ENCODE peak calls at places on chromosomes 2 and 18, in eight cellular contexts. H is astrocyte of the spinal cord; E is brain microvascular endothelial cell; B is mucosa of descending colon; R is WTC11; J is CD8-positive, alpha-beta T cell; X is HL-60; D is neural progenitor cell. W is an unnamed sample.

GRCh38 chr18:76405761-76406356 is 89.2 kb downstream of the ZNF516 start:
- DNase-seq in H (no peak), E (peak), B (peak), R (peak), J (peak), X (peak), D (peak), W (peak)

GRCh38 chr2:126655500-126656310 is at the start of gene GYPC:
- DNase-seq in H (peak), E (peak), B (peak), R (peak), J (peak), X (peak), D (peak), W (no peak)

GRCh38 chr2:176334729-176335128 is 65.5 kb downstream of the MTX2 start:
- DNase-seq in H (no peak), E (no peak), B (no peak), R (no peak), J (no peak), X (no peak), D (no peak), W (no peak)

GRCh38 chr2:12970861-12971260 is 254.1 kb downstream of the TRIB2 start:
- DNase-seq in H (peak), E (peak), B (no peak), R (no peak), J (no peak), X (no peak), D (no peak), W (peak)

GRCh38 chr18:13240060-13240725 is 21.6 kb downstream of the LDLRAD4 start:
- DNase-seq in H (no peak), E (no peak), B (no peak), R (no peak), J (no peak), X (no peak), D (no peak), W (no peak)

GRCh38 chr2:100969998-100970397 is 32.1 kb upstream of the RPL31 start:
- DNase-seq in H (no peak), E (no peak), B (no peak), R (no peak), J (no peak), X (no peak), D (no peak), W (no peak)

GRCh38 chr2:16763493-16763899 is 97.9 kb upstream of the CYRIA start:
- DNase-seq in H (no peak), E (no peak), B (no peak), R (no peak), J (no peak), X (peak), D (no peak), W (peak)

GRCh38 chr2:46767706-46768105 is 147.9 kb downstream of the MCFD2 start:
- DNase-seq in H (no peak), E (no peak), B (no peak), R (no peak), J (no peak), X (no peak), D (no peak), W (no peak)

GRCh38 chr2:40243581-40243980 is 208.3 kb downstream of the SLC8A1 start:
- DNase-seq in H (peak), E (peak), B (no peak), R (no peak), J (no peak), X (no peak), D (no peak), W (peak)

GRCh38 chr2:157302492-157303099 is 23.0 kb downstream of the ERMN start:
- DNase-seq in H (peak), E (peak), B (no peak), R (no peak), J (no peak), X (peak), D (peak), W (peak)

GRCh38 chr2:52518673-52519072 is 1248.9 kb upstream of the CHAC2 start:
- DNase-seq in H (no peak), E (no peak), B (no peak), R (no peak), J (no peak), X (no peak), D (no peak), W (no peak)

GRCh38 chr2:197657562-197657961 is 17.8 kb downstream of the RFTN2 start:
- DNase-seq in H (no peak), E (no peak), B (no peak), R (no peak), J (no peak), X (no peak), D (no peak), W (no peak)

GRCh38 chr18:76380791-76381405 is 114.1 kb downstream of the ZNF516 start:
- DNase-seq in H (no peak), E (no peak), B (no peak), R (peak), J (no peak), X (no peak), D (peak), W (no peak)

GRCh38 chr2:75792146-75792545 is 81.4 kb upstream of the GCFC2 start:
- DNase-seq in H (no peak), E (no peak), B (no peak), R (no peak), J (no peak), X (no peak), D (no peak), W (no peak)

GRCh38 chr2:27211241-27211942 is 449 bp upstream of the ATRAID start:
- DNase-seq in H (peak), E (no peak), B (peak), R (peak), J (no peak), X (no peak), D (no peak), W (peak)

GRCh38 chr18:68234676-68235075 is 480.2 kb downstream of the TMX3 start:
- DNase-seq in H (no peak), E (no peak), B (no peak), R (no peak), J (no peak), X (no peak), D (no peak), W (no peak)

GRCh38 chr18:75489493-75490190 is 62.1 kb upstream of the SMIM21 start:
- DNase-seq in H (peak), E (peak), B (no peak), R (no peak), J (no peak), X (no peak), D (no peak), W (peak)

GRCh38 chr18:47203626-47204464 is 27.7 kb upstream of the IER3IP1 start:
- DNase-seq in H (no peak), E (no peak), B (no peak), R (no peak), J (no peak), X (no peak), D (no peak), W (no peak)

GRCh38 chr2:66580343-66580954 is 145.5 kb downstream of the MEIS1 start:
- DNase-seq in H (no peak), E (no peak), B (no peak), R (no peak), J (no peak), X (no peak), D (no peak), W (no peak)

GRCh38 chr2:110105608-110106467 is 9.8 kb downstream of the MALL start:
- DNase-seq in H (peak), E (no peak), B (peak), R (no peak), J (no peak), X (no peak), D (no peak), W (peak)

GRCh38 chr2:127083819-127084503 is 23.0 kb downstream of the BIN1 start:
- DNase-seq in H (peak), E (peak), B (no peak), R (no peak), J (no peak), X (peak), D (no peak), W (peak)

GRCh38 chr2:18244840-18245239 is 315.6 kb downstream of the RDH14 start:
- DNase-seq in H (no peak), E (no peak), B (no peak), R (no peak), J (no peak), X (no peak), D (no peak), W (no peak)

GRCh38 chr2:8554296-8554806 is 127.5 kb upstream of the ID2 start:
- DNase-seq in H (no peak), E (no peak), B (no peak), R (no peak), J (no peak), X (no peak), D (no peak), W (no peak)

GRCh38 chr18:79933765-79934164 is 17.7 kb downstream of the SLC66A2 start:
- DNase-seq in H (peak), E (peak), B (peak), R (peak), J (no peak), X (peak), D (peak), W (no peak)

GRCh38 chr2:20452551-20452950 is 5.7 kb downstream of the RHOB start:
- DNase-seq in H (peak), E (peak), B (no peak), R (no peak), J (no peak), X (no peak), D (peak), W (peak)

GRCh38 chr2:13046557-13047165 is 329.9 kb downstream of the TRIB2 start:
- DNase-seq in H (peak), E (no peak), B (no peak), R (no peak), J (no peak), X (no peak), D (no peak), W (peak)

GRCh38 chr2:211216221-211216620 is 659.8 kb downstream of the CPS1 start:
- DNase-seq in H (peak), E (no peak), B (no peak), R (no peak), J (no peak), X (no peak), D (peak), W (peak)

GRCh38 chr18:46916551-46917107 is 678 bp downstream of the PIAS2 start:
- DNase-seq in H (peak), E (peak), B (no peak), R (no peak), J (peak), X (peak), D (no peak), W (peak)

GRCh38 chr2:46814160-46814559 is 101.4 kb downstream of the MCFD2 start:
- DNase-seq in H (peak), E (peak), B (peak), R (no peak), J (no peak), X (no peak), D (no peak), W (no peak)

GRCh38 chr2:85235281-85235680 is 92.5 kb downstream of the TGOLN2 start:
- DNase-seq in H (no peak), E (no peak), B (no peak), R (no peak), J (no peak), X (no peak), D (no peak), W (no peak)

GRCh38 chr18:45976581-45977373 is 9.6 kb upstream of the EPG5 start:
- DNase-seq in H (peak), E (no peak), B (no peak), R (no peak), J (no peak), X (no peak), D (no peak), W (no peak)

GRCh38 chr18:21038201-21038600 is 73.4 kb downstream of the ROCK1 start:
- DNase-seq in H (no peak), E (no peak), B (no peak), R (no peak), J (no peak), X (no peak), D (no peak), W (no peak)

GRCh38 chr2:126662623-126663022 is 6.7 kb downstream of the GYPC start:
- DNase-seq in H (no peak), E (no peak), B (no peak), R (no peak), J (peak), X (no peak), D (no peak), W (no peak)

GRCh38 chr18:49591271-49591670 is 29.4 kb downstream of the LIPG start:
- DNase-seq in H (no peak), E (no peak), B (no peak), R (no peak), J (no peak), X (no peak), D (no peak), W (no peak)

GRCh38 chr18:49588171-49588570 is 26.3 kb downstream of the LIPG start:
- DNase-seq in H (no peak), E (no peak), B (no peak), R (no peak), J (no peak), X (no peak), D (no peak), W (no peak)

GRCh38 chr18:49591775-49592174 is 29.9 kb downstream of the LIPG start:
- DNase-seq in H (no peak), E (no peak), B (no peak), R (no peak), J (no peak), X (no peak), D (no peak), W (no peak)

GRCh38 chr18:49588971-49589370 is 27.1 kb downstream of the LIPG start:
- DNase-seq in H (no peak), E (no peak), B (no peak), R (no peak), J (no peak), X (no peak), D (no peak), W (no peak)

GRCh38 chr18:49590608-49591007 is 28.8 kb downstream of the LIPG start:
- DNase-seq in H (no peak), E (no peak), B (peak), R (no peak), J (no peak), X (no peak), D (no peak), W (no peak)
- TF ChIP-seq CTCF in H (no peak), E (no peak), B (no peak), R (no peak), J (no peak), X (no peak), D (no peak), W (no peak)

GRCh38 chr2:232551289-232551688 is 800 bp downstream of the EIF4E2 start:
- DNase-seq in H (no peak), E (no peak), B (no peak), R (no peak), J (no peak), X (peak), D (no peak), W (no peak)

GRCh38 chr2:232551776-232552175 is 1.3 kb downstream of the EIF4E2 start:
- DNase-seq in H (no peak), E (no peak), B (no peak), R (no peak), J (no peak), X (no peak), D (no peak), W (no peak)

GRCh38 chr2:232549655-232550350 is 554 bp downstream of the TIGD1 start:
- DNase-seq in H (no peak), E (no peak), B (no peak), R (no peak), J (no peak), X (no peak), D (no peak), W (peak)

GRCh38 chr2:232547991-232548390 is 2.4 kb downstream of the TIGD1 start:
- DNase-seq in H (no peak), E (no peak), B (no peak), R (no peak), J (no peak), X (no peak), D (no peak), W (no peak)

DNA sequence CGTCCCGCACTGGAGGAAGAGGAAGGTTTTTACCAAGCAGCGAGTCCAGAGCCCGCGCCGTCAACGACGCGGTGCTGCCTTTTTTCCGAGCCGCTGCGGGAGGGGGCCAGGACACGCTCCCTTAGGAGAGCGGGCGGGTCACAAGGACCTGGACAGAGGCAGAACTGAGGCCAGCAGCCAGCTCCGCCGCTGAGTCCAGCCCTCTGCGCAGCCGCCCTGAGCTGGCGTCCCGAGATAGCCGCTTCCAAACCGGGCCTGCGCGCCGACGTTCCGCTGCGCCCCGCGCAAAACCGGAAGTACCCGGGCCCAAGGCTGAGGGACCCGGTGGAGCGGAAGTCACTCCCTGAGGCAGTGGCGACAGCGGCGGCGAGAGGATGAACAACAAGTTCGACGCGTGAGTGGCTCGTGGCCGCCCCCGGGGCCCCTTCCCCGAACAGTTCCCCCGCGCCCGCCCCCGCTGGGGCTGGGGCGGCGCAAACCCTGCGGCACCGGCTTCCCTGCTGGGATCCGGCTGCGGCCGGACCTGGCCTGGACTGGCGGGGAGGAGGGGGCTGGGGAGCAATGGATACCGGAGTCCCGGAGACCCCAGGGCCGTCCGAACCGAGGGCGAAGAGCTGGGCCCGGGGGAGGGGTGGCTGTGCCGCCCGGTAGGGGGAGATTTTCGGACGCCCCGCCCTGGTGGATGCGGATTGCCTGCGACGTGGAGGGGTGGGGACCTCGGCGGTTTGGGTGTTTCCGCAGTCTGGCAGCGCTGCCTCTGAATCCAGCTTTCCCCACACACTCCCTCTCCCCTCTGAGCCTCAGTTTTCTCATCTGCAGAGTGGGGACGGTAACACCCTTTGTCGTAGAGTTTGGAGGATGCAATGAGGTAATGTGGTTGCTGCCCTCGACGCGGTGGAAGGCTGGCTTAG is at the start of the genes EIF4E2 and TIGD1:
- DNase-seq in H (peak), E (peak), B (peak), R (peak), J (peak), X (peak), D (peak), W (peak)
- TF ChIP-seq CTCF in H (no peak), E (peak), B (no peak), R (no peak), J (peak), X (no peak), D (peak), W (no peak)

GRCh38 chr18:32899819-32900218 is 127.0 kb upstream of the KLHL14 start:
- DNase-seq in H (no peak), E (no peak), B (no peak), R (no peak), J (no peak), X (no peak), D (no peak), W (peak)
- TF ChIP-seq CTCF in H (peak), E (peak), B (no peak), R (no peak), J (no peak), X (no peak), D (no peak), W (peak)

GRCh38 chr2:212517693-212518092 is 20.9 kb downstream of the ERBB4 start:
- DNase-seq in H (no peak), E (no peak), B (no peak), R (no peak), J (no peak), X (no peak), D (no peak), W (no peak)

GRCh38 chr2:212526059-212526458 is 12.5 kb downstream of the ERBB4 start:
- DNase-seq in H (no peak), E (no peak), B (no peak), R (no peak), J (no peak), X (no peak), D (no peak), W (no peak)

GRCh38 chr2:212523756-212524155 is 14.8 kb downstream of the ERBB4 start:
- DNase-seq in H (no peak), E (no peak), B (no peak), R (no peak), J (no peak), X (no peak), D (no peak), W (no peak)

DNA sequence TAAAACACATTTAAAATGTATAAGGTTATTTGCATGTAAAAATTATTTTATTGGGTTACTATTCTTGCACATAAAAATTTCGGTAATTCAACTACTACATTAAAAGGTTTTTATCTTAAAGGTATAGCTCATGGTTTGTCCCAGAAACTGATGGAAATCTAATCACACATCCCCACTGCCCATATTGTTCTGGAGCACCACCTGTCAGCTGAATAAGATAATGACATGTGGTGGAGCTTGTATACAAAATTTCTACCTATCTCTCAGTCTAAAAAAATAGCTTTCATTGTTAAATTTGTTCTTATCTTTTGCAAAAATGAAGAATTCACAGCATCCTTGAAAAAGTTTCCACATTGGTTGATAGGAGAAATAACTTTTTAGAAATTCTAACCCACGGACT is 18.3 kb downstream of the ERBB4 start:
- DNase-seq in H (no peak), E (peak), B (no peak), R (no peak), J (no peak), X (no peak), D (peak), W (peak)
- TF ChIP-seq CTCF in H (peak), E (peak), B (no peak), R (no peak), J (no peak), X (no peak), D (peak), W (peak)

GRCh38 chr2:11028407-11028916 is 116.7 kb downstream of the KCNF1 start:
- DNase-seq in H (no peak), E (no peak), B (no peak), R (no peak), J (no peak), X (no peak), D (no peak), W (no peak)
- TF ChIP-seq CTCF in H (no peak), E (peak), B (no peak), R (no peak), J (no peak), X (no peak), D (no peak), W (peak)

GRCh38 chr18:5106730-5107129 is 90.3 kb downstream of the AKAIN1 start:
- DNase-seq in H (no peak), E (no peak), B (no peak), R (no peak), J (no peak), X (no peak), D (peak), W (no peak)
- TF ChIP-seq CTCF in H (no peak), E (no peak), B (no peak), R (no peak), J (no peak), X (peak), D (peak), W (peak)

W was measured in MCF 10A.